ENCODE peak calls at places on chromosomes 1 and 21, in seven cellular contexts. U is foreskin keratinocyte, L is SHP77, G is A172, A is endothelial cell of umbilical vein, D is GM12891, Y is transverse colon. R is an unnamed sample.
A peak's percentile ranks its signal among the peaks of the same experiment; 100 is the strongest.

GRCh38 chr21:21156919-21157318 is 158.7 kb downstream of the NCAM2 start:
- DNase-seq in U (no peak), L (no peak), G (no peak), A (no peak), D (no peak), Y (no peak), R (no peak)

GRCh38 chr1:110235839-110236682 is 25.9 kb downstream of the KCNC4 start:
- DNase-seq in U (peak; percentile 97), L (no peak), G (peak; percentile 59), A (peak; percentile 86), D (no peak), Y (no peak), R (no peak)

GRCh38 chr1:210272666-210273065 is 40.1 kb downstream of the SERTAD4 start:
- DNase-seq in U (no peak), L (no peak), G (no peak), A (no peak), D (no peak), Y (no peak), R (no peak)

GRCh38 chr1:156750932-156751723 is at the start of gene HDGF:
- DNase-seq in U (peak; percentile 29), L (peak; percentile 16), G (no peak), A (peak; percentile 40), D (no peak), Y (peak; percentile 53), R (peak; percentile 73)

GRCh38 chr1:218591966-218592365 is 246.8 kb downstream of the TGFB2 start:
- DNase-seq in U (peak; percentile 31), L (no peak), G (peak; percentile 62), A (peak; percentile 44), D (no peak), Y (no peak), R (no peak)

GRCh38 chr1:1045129-1045528 is 25.2 kb downstream of the AGRN start:
- DNase-seq in U (no peak), L (no peak), G (no peak), A (no peak), D (no peak), Y (no peak), R (no peak)

GRCh38 chr1:227756172-227756959 is 21.1 kb downstream of the SNAP47 start:
- DNase-seq in U (no peak), L (no peak), G (no peak), A (no peak), D (no peak), Y (peak; percentile 33), R (no peak)

GRCh38 chr1:25519624-25520023 is 23.8 kb upstream of the LDLRAP1 start:
- DNase-seq in U (peak; percentile 72), L (no peak), G (peak; percentile 49), A (no peak), D (no peak), Y (no peak), R (no peak)

GRCh38 chr1:198088360-198089071 is 68.3 kb upstream of the NEK7 start:
- DNase-seq in U (peak; percentile 39), L (no peak), G (peak; percentile 74), A (peak; percentile 69), D (peak; percentile 7), Y (no peak), R (no peak)

GRCh38 chr1:180098242-180098995 is 56.2 kb upstream of the QSOX1 start:
- DNase-seq in U (peak; percentile 14), L (no peak), G (peak; percentile 61), A (no peak), D (no peak), Y (no peak), R (no peak)

GRCh38 chr1:174626031-174627020 is 178.6 kb downstream of the GPR52 start:
- DNase-seq in U (peak; percentile 56), L (no peak), G (peak; percentile 10), A (no peak), D (no peak), Y (no peak), R (no peak)

GRCh38 chr1:29650041-29650400 is 413.7 kb downstream of the PTPRU start:
- DNase-seq in U (peak; percentile 4), L (peak; percentile 51), G (no peak), A (no peak), D (no peak), Y (no peak), R (peak; percentile 4)

GRCh38 chr1:14681182-14681581 is 82.7 kb downstream of the KAZN start:
- DNase-seq in U (peak; percentile 9), L (no peak), G (peak; percentile 14), A (no peak), D (no peak), Y (no peak), R (no peak)

GRCh38 chr1:150695561-150695960 is 1.4 kb downstream of the GOLPH3L start:
- DNase-seq in U (peak; percentile 41), L (no peak), G (no peak), A (peak; percentile 31), D (no peak), Y (no peak), R (no peak)

GRCh38 chr1:107250169-107250568 is 109.3 kb downstream of the NTNG1 start:
- DNase-seq in U (peak; percentile 88), L (peak; percentile 80), G (no peak), A (no peak), D (no peak), Y (no peak), R (no peak)

GRCh38 chr1:30645807-30646206 is 77.6 kb downstream of the MATN1 start:
- DNase-seq in U (peak; percentile 90), L (no peak), G (peak; percentile 60), A (no peak), D (no peak), Y (no peak), R (no peak)

GRCh38 chr1:3702990-3703728 is 49.1 kb upstream of the CCDC27 start:
- DNase-seq in U (peak; percentile 74), L (no peak), G (peak; percentile 12), A (no peak), D (no peak), Y (no peak), R (no peak)

GRCh38 chr1:156502749-156503671 is 2.4 kb upstream of the MEF2D start:
- DNase-seq in U (peak; percentile 97), L (peak; percentile 58), G (peak; percentile 100), A (peak; percentile 97), D (no peak), Y (peak; percentile 74), R (peak; percentile 86)

GRCh38 chr1:211236633-211237321 is 22.4 kb upstream of the RCOR3 start:
- DNase-seq in U (peak; percentile 20), L (no peak), G (peak; percentile 29), A (no peak), D (no peak), Y (no peak), R (no peak)

GRCh38 chr1:30472526-30472925 is 250.9 kb downstream of the MATN1 start:
- DNase-seq in U (no peak), L (no peak), G (no peak), A (no peak), D (no peak), Y (no peak), R (no peak)

GRCh38 chr1:966135-966602 is at the start of gene PLEKHN1:
- DNase-seq in U (peak; percentile 79), L (no peak), G (peak; percentile 62), A (peak; percentile 17), D (peak; percentile 72), Y (peak; percentile 60), R (no peak)